ENCODE peak calls at places on chromosomes 2 and 18, in four cellular contexts. E is adrenal gland, P is H1, I is stomach. Y is an unnamed sample.
A peak's percentile ranks its signal among the peaks of the same experiment; 100 is the strongest.

GRCh38 chr18:75218064-75218463 is 7.5 kb downstream of the TSHZ1 start:
- DNase-seq in I (no peak), P (no peak), E (no peak), Y (no peak)

GRCh38 chr2:241334813-241335212 is 19.1 kb downstream of the SEPTIN2 start:
- DNase-seq in I (no peak), P (no peak), E (no peak), Y (no peak)

GRCh38 chr2:221420245-221420644 is 151.9 kb downstream of the EPHA4 start:
- DNase-seq in I (no peak), P (no peak), E (no peak), Y (no peak)

GRCh38 chr2:65425276-65425675 is 7.1 kb downstream of the SPRED2 start:
- DNase-seq in I (no peak), E (no peak), P (no peak), Y (no peak)

GRCh38 chr2:46963961-46964673 is 48.5 kb upstream of the MCFD2 start:
- DNase-seq in E (no peak), P (no peak), I (no peak), Y (no peak)

GRCh38 chr2:157932480-157933205 is 56.5 kb upstream of the ACVR1 start:
- DNase-seq in I (no peak), E (no peak), P (peak; percentile 63), Y (no peak)

GRCh38 chr2:226798422-226799210 is 1.0 kb downstream of the IRS1 start:
- DNase-seq in E (peak; percentile 57), I (peak; percentile 46), P (no peak), Y (peak; percentile 86)

GRCh38 chr2:172200495-172201085 is 97.9 kb upstream of the DLX2 start:
- DNase-seq in E (peak; percentile 55), P (no peak), I (no peak), Y (no peak)

GRCh38 chr18:13237073-13237472 is 18.5 kb downstream of the LDLRAD4 start:
- DNase-seq in P (no peak), I (no peak), E (no peak), Y (peak; percentile 36)

GRCh38 chr2:36812196-36812595 is 115.7 kb downstream of the VIT start:
- DNase-seq in E (no peak), P (peak; percentile 9), I (no peak), Y (no peak)

GRCh38 chr2:173126819-173127218 is 51.2 kb downstream of the MAP3K20 start:
- DNase-seq in P (no peak), E (no peak), I (no peak), Y (no peak)

GRCh38 chr2:74789278-74789677 is 44.6 kb upstream of the HK2 start:
- DNase-seq in P (no peak), I (no peak), E (no peak), Y (no peak)

GRCh38 chr2:239879423-239880084 is 145.6 kb downstream of the NDUFA10 start:
- DNase-seq in E (peak; percentile 1), P (no peak), I (peak; percentile 9), Y (no peak)

GRCh38 chr2:100320547-100321180 is 1.6 kb downstream of the LONRF2 start:
- DNase-seq in P (no peak), E (peak; percentile 54), I (no peak), Y (no peak)

GRCh38 chr18:32470136-32470712 is 458 bp downstream of the GAREM1 start:
- DNase-seq in P (no peak), E (peak; percentile 60), I (peak; percentile 45), Y (peak; percentile 55)

GRCh38 chr2:119541476-119541875 is 2.8 kb upstream of the CFAP221 start:
- DNase-seq in E (no peak), P (no peak), I (no peak), Y (no peak)

GRCh38 chr2:127081826-127082633 is 24.9 kb downstream of the BIN1 start:
- DNase-seq in I (peak; percentile 45), P (no peak), E (no peak), Y (peak; percentile 88)

GRCh38 chr18:47163241-47163640 is 12.9 kb downstream of the IER3IP1 start:
- DNase-seq in P (no peak), E (no peak), I (no peak), Y (no peak)

GRCh38 chr2:20012032-20012281 is 511 bp downstream of the MATN3 start:
- DNase-seq in I (no peak), P (no peak), E (no peak), Y (no peak)

GRCh38 chr2:233051241-233052149 is 8.6 kb upstream of the INPP5D start:
- DNase-seq in I (no peak), E (peak; percentile 52), P (peak; percentile 34), Y (no peak)

GRCh38 chr2:1686784-1687105 is 57.6 kb downstream of the PXDN start:
- DNase-seq in E (no peak), P (no peak), I (no peak), Y (no peak)

GRCh38 chr2:219541611-219542180 is 1.9 kb downstream of the CHPF start:
- DNase-seq in P (peak; percentile 86), I (peak; percentile 94), E (peak; percentile 89), Y (peak; percentile 95)

GRCh38 chr2:109148347-109148746 is 19.3 kb downstream of the SH3RF3 start:
- DNase-seq in I (no peak), E (no peak), P (no peak), Y (no peak)

GRCh38 chr2:224025874-224026273 is 13.2 kb downstream of the SERPINE2 start:
- DNase-seq in E (no peak), I (no peak), P (no peak), Y (peak; percentile 72)

GRCh38 chr2:97869722-97870346 is 125.9 kb downstream of the TMEM131 start:
- DNase-seq in I (no peak), E (no peak), P (no peak), Y (no peak)

GRCh38 chr2:168941297-168941696 is 40.2 kb downstream of the G6PC2 start:
- DNase-seq in I (no peak), E (no peak), P (no peak), Y (no peak)

GRCh38 chr2:188181439-188181838 is 110.2 kb upstream of the GULP1 start:
- DNase-seq in E (no peak), P (no peak), I (no peak), Y (no peak)

GRCh38 chr2:157853211-157853610 is 22.9 kb downstream of the ACVR1 start:
- DNase-seq in I (no peak), E (no peak), P (no peak), Y (no peak)

GRCh38 chr2:88082781-88083180 is 15.2 kb downstream of the SMYD1 start:
- DNase-seq in P (no peak), E (no peak), I (no peak), Y (no peak)

GRCh38 chr2:196274387-196274809 is 103.0 kb upstream of the STK17B start:
- DNase-seq in P (no peak), I (no peak), E (no peak), Y (no peak)

GRCh38 chr2:65231121-65231520 is 3.5 kb downstream of the ACTR2 start:
- DNase-seq in P (no peak), I (no peak), E (no peak), Y (no peak)

GRCh38 chr2:187552381-187552780 is 1.9 kb downstream of the TFPI start:
- DNase-seq in I (no peak), P (no peak), E (no peak), Y (no peak)

GRCh38 chr2:62254424-62255266 is 58.7 kb downstream of the B3GNT2 start:
- DNase-seq in P (no peak), E (no peak), I (no peak), Y (no peak)

GRCh38 chr2:168517801-168518200 is 61.7 kb downstream of the CERS6 start:
- DNase-seq in P (no peak), E (no peak), I (no peak), Y (no peak)

GRCh38 chr18:54713386-54713785 is 114.9 kb upstream of the RAB27B start:
- DNase-seq in E (no peak), I (no peak), P (no peak), Y (no peak)

GRCh38 chr2:140624188-140624587 is 1506.6 kb downstream of the LRP1B start:
- DNase-seq in P (no peak), I (no peak), E (no peak), Y (no peak)

GRCh38 chr2:167880415-167880814 is 367.0 kb downstream of the STK39 start:
- DNase-seq in P (no peak), E (no peak), I (no peak), Y (no peak)

GRCh38 chr2:105438104-105438929 is 39.5 kb upstream of the FHL2 start:
- DNase-seq in E (peak; percentile 92), P (no peak), I (peak; percentile 65), Y (peak; percentile 81)
- TF ChIP-seq POLR2A in E (peak; percentile 96), P (no peak), I (no peak), Y (peak; percentile 72)

GRCh38 chr2:217899231-217900009 is 103.4 kb downstream of the TNS1 start:
- DNase-seq in E (peak; percentile 94), P (peak; percentile 71), I (peak; percentile 77), Y (peak; percentile 67)
- H3K36me3 ChIP-seq in E (peaks cover 64% of the 10 kb centered on the region), P (no peaks in the 10 kb centered on the region), I (peaks cover 42% of the 10 kb centered on the region), Y (peaks cover 33% of the 10 kb centered on the region)

GRCh38 chr2:105802587-105802986 is 57.9 kb downstream of the NCK2 start:
- DNase-seq in I (no peak), P (no peak), E (no peak), Y (peak; percentile 70)
- TF ChIP-seq POLR2A in I (no peak), P (no peak), E (no peak), Y (no peak)

GRCh38 chr2:96622544-96622943 is 15.6 kb downstream of the KANSL3 start:
- DNase-seq in I (no peak), E (no peak), P (no peak), Y (no peak)
- H3K36me3 ChIP-seq in I (peaks cover 41% of the 10 kb centered on the region), E (peaks cover 26% of the 10 kb centered on the region), P (peaks cover 6% of the 10 kb centered on the region), Y (peaks cover 35% of the 10 kb centered on the region)

DNA sequence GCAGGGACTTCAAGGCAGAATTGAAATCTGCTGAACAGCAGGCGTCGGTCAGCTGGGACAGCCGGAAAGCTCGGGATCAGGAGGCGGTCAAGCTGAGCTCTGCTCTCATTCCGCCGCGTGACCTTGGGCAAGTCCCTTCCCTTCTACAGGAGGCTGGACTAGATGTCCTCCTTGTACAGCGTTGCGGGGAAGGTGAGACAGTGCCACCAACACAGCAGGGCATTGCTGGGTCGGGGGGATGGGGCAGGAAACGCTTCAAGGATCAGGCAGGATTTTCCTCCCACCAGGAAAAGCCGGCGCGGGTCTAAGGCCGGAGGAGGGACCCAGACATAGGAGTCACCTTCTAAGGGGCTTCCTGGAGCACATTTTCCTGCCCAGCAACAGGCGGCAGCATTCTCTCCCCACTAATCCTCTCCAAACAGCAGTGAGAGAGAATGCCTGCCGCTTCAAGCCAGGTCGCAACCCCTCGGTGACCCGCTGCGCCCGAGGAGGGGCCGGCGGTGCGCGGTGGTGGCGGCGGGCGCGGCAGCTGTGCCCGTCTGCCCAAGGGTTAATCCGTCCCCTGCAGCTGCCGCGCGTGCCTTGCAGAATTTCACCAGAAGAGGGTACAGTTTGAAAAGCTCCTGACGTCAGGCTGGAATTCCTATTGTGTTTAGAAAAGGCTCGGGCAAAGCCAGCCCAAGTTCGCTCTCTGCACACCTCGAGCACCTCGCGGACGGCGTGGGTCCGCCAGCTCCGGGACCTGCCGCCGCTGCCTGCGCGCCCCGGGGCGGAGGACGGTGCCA is at the start of gene KCNF1:
- DNase-seq in I (no peak), E (no peak), P (no peak), Y (no peak)
- TF ChIP-seq POLR2A in I (no peak), E (no peak), P (no peak), Y (no peak)

Y was measured in Peyer's patch.